ENCODE peak calls at places on chromosomes 11 and 22, in four cellular contexts. B is GM12891, U is K562, X is GM12878. K is an unnamed sample.

GRCh38 chr22:28992565-28993326 is 68.9 kb downstream of the C22orf31 start:
- DNase-seq in B (no peak), U (no peak), X (no peak), K (no peak)

GRCh38 chr22:42353883-42354727 is 78.1 kb downstream of the NFAM1 start:
- DNase-seq in B (no peak), U (no peak), X (no peak), K (no peak)

GRCh38 chr11:7665473-7666291 is 7.6 kb downstream of the CYB5R2 start:
- DNase-seq in B (peak; percentile 85), U (peak; percentile 89), X (peak; percentile 34), K (peak; percentile 48)

GRCh38 chr11:101476186-101476585 is 107.6 kb downstream of the TRPC6 start:
- DNase-seq in B (no peak), U (no peak), X (no peak), K (no peak)

GRCh38 chr11:134423106-134423505 is 11.1 kb upstream of the B3GAT1 start:
- DNase-seq in B (no peak), U (no peak), X (no peak), K (no peak)

GRCh38 chr11:97683733-97684132 is 1293.9 kb downstream of the JRKL start:
- DNase-seq in B (no peak), U (peak; percentile 13), X (no peak), K (peak; percentile 68)

GRCh38 chr22:37054078-37054440 is 2.5 kb downstream of the KCTD17 start:
- DNase-seq in B (no peak), U (peak; percentile 27), X (no peak), K (no peak)

GRCh38 chr11:33802414-33802950 is 28.2 kb upstream of the FBXO3 start:
- DNase-seq in B (no peak), U (peak; percentile 28), X (no peak), K (peak; percentile 11)

GRCh38 chr11:68813778-68814177 is 27.9 kb downstream of the CPT1A start:
- DNase-seq in B (no peak), U (no peak), X (no peak), K (no peak)

GRCh38 chr11:126305699-126306098 is 1.8 kb downstream of the DCPS start:
- DNase-seq in B (no peak), U (no peak), X (peak; percentile 63), K (no peak)

GRCh38 chr11:95419915-95420314 is 188.9 kb upstream of the SESN3 start:
- DNase-seq in B (no peak), U (no peak), X (no peak), K (no peak)

GRCh38 chr22:37353839-37354238 is 71.5 kb downstream of the CYTH4 start:
- DNase-seq in B (no peak), U (no peak), X (no peak), K (no peak)

GRCh38 chr11:36235750-36236149 is 53.5 kb downstream of the COMMD9 start:
- DNase-seq in B (no peak), U (no peak), X (no peak), K (no peak)

GRCh38 chr22:48426466-48427380 is 1401.0 kb downstream of the BRD1 start:
- DNase-seq in B (no peak), U (no peak), X (no peak), K (no peak)

GRCh38 chr11:2696461-2696860 is 3.3 kb downstream of the KCNQ1OT1 start:
- DNase-seq in B (no peak), U (no peak), X (no peak), K (no peak)

GRCh38 chr11:15157181-15157580 is 42.5 kb downstream of the INSC start:
- DNase-seq in B (no peak), U (no peak), X (no peak), K (no peak)

GRCh38 chr11:78420255-78420764 is 2.7 kb upstream of the GAB2 start:
- DNase-seq in B (no peak), U (no peak), X (no peak), K (no peak)

GRCh38 chr11:106077609-106078517 is at the start of gene AASDHPPT:
- DNase-seq in B (no peak), U (peak; percentile 13), X (no peak), K (peak; percentile 21)

GRCh38 chr11:97964332-97965004 is 1056.3 kb upstream of the CNTN5 start:
- DNase-seq in B (no peak), U (peak; percentile 48), X (no peak), K (no peak)

GRCh38 chr11:120133216-120134105 is 4.5 kb downstream of the TRIM29 start:
- DNase-seq in B (no peak), U (no peak), X (no peak), K (no peak)

GRCh38 chr11:17734986-17735822 is 623 bp downstream of the KCNC1 start:
- DNase-seq in B (peak; percentile 76), U (peak; percentile 71), X (no peak), K (peak; percentile 52)

GRCh38 chr11:77589181-77589520 is 602 bp upstream of the AQP11 start:
- DNase-seq in B (no peak), U (no peak), X (no peak), K (no peak)

GRCh38 chr11:46984987-46985386 is 48.4 kb downstream of the CSTPP1 start:
- DNase-seq in B (no peak), U (no peak), X (no peak), K (no peak)

GRCh38 chr11:72208281-72208680 is 8.3 kb upstream of the FOLR2 start:
- DNase-seq in B (no peak), U (no peak), X (no peak), K (no peak)

GRCh38 chr11:64032050-64032449 is 3.7 kb upstream of the FLRT1 start:
- DNase-seq in B (no peak), U (no peak), X (no peak), K (no peak)

GRCh38 chr22:38959574-38959973 is 2.2 kb downstream of the APOBEC3A start:
- DNase-seq in B (no peak), U (no peak), X (no peak), K (no peak)

GRCh38 chr11:76579047-76579751 is 91.3 kb downstream of the LRRC32 start:
- DNase-seq in B (no peak), U (peak; percentile 46), X (no peak), K (no peak)

GRCh38 chr11:47566166-47566546 is 757 bp downstream of the PTPMT1 start:
- DNase-seq in B (no peak), U (no peak), X (no peak), K (peak; percentile 25)

GRCh38 chr11:75303544-75304224 is 47.8 kb downstream of the ARRB1 start:
- DNase-seq in B (no peak), U (no peak), X (no peak), K (no peak)

GRCh38 chr22:49462291-49462690 is 365.4 kb downstream of the BRD1 start:
- DNase-seq in B (no peak), U (no peak), X (no peak), K (no peak)

GRCh38 chr11:520428-521178 is 13.6 kb upstream of the RNH1 start:
- DNase-seq in B (no peak), U (no peak), X (no peak), K (no peak)

GRCh38 chr22:35460678-35461077 is 60.7 kb downstream of the MCM5 start:
- DNase-seq in B (no peak), U (no peak), X (no peak), K (peak; percentile 79)

GRCh38 chr11:1437500-1437899 is 47.8 kb downstream of the BRSK2 start:
- DNase-seq in B (no peak), U (peak; percentile 73), X (no peak), K (no peak)

DNA sequence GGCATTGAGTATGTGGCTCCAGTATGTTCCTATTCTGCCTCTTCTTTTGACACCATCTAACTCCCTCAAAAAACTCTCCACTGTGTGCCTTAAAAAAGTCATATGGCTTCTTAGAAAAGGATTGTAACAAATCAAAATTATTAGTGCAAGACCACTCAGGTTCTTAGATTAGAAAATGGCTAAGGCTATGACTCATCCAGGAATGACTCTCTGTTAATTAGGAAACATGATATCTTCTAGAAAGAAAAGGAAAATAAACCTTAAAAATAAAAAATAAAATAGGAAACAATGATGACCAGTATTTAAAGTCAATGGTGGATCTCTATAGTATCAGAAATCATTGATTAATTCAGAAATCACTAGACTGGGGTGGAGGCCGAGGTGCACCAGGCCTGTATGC is 21.7 kb downstream of the SLC25A17 start:
- DNase-seq in B (no peak), U (no peak), X (no peak), K (no peak)
- TF ChIP-seq SPI1 in B (no peak), U (no peak), X (no peak), K (no peak)

DNA sequence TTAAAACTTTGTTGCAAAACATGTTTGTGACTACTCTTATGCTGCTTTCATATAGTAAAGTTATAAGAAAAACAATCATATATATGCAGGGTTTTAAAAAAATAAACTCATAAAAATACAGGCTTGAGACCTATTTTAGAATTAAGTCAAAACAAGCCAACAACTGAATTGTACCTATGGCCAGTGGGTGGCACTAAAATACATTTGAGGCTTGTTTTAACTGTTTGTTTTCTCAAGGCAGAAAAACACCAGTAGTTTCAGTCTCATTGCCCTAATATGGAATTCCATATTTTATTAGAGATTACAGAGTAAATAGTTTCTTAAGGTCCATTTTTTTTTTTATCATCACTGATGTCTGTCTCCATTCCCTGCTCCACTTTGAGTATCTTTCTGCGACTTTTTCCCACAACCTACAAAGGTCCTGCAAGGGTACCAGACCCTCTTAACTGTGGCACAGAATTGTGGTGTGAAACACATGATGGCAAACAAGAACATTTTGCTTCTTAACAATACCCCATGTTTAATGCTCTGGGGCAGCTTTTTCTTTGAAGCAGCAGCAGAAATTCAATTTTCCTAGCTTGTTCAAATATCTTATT is 8.5 kb upstream of the CCDC89 start:
- DNase-seq in B (no peak), U (no peak), X (no peak), K (peak; percentile 13)
- TF ChIP-seq SPI1 in B (no peak), U (no peak), X (no peak), K (no peak)

GRCh38 chr11:92707173-92707619 is 262.3 kb upstream of the MTNR1B start:
- DNase-seq in B (no peak), U (no peak), X (no peak), K (no peak)
- TF ChIP-seq SPI1 in B (no peak), U (no peak), X (no peak), K (no peak)

GRCh38 chr11:61496602-61497400 is 11.7 kb upstream of the LRRC10B start:
- DNase-seq in B (no peak), U (no peak), X (no peak), K (no peak)
- TF ChIP-seq SPI1 in B (no peak), U (no peak), X (no peak), K (no peak)

DNA sequence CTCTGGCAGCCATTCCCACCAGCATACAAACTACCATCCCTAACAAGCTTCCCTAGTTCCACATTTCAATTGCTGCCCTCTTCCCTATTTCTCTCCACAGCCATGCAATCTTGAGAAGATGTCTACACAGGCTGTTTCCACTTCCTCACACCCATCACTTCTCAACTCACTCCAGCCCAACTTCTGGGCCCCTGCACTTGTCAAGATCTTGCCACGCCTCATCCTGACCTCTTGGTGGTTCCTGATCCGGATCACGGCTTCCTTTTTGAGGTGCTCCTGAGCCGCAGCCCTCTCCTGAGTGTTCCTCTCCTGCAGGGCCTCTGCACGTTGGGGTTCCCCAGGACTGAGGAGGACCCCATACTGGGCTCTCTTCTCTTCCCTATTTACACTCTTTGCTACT is 22.6 kb downstream of the RPL27A start:
- DNase-seq in B (no peak), U (no peak), X (no peak), K (no peak)
- TF ChIP-seq SPI1 in B (peak; percentile 10), U (peak; percentile 33), X (no peak), K (peak; percentile 96)

GRCh38 chr22:32896951-32897350 is 95.4 kb downstream of the TIMP3 start:
- DNase-seq in B (no peak), U (no peak), X (no peak), K (no peak)
- TF ChIP-seq SPI1 in B (no peak), U (no peak), X (no peak), K (no peak)

GRCh38 chr11:117481036-117481435 is 153.4 kb downstream of the CEP164 start:
- DNase-seq in B (no peak), U (no peak), X (no peak), K (no peak)
- TF ChIP-seq SPI1 in B (no peak), U (no peak), X (no peak), K (no peak)

GRCh38 chr11:57387284-57388030 is 3.0 kb downstream of the PRG2 start:
- DNase-seq in B (no peak), U (peak; percentile 34), X (no peak), K (peak; percentile 40)
- TF ChIP-seq SPI1 in B (no peak), U (no peak), X (no peak), K (no peak)

K was measured in HL-60.